ENCODE peak calls at places on chromosome 15, in five cellular contexts. One of them, this sample, is unnamed.

GRCh38 chr15:23578521-23579150 is 13.2 kb downstream of the MKRN3 start:
- DNase-seq in body of pancreas: no peak
- DNase-seq in AG04450: no peak
- DNase-seq in lung: no peak
- DNase-seq in endothelial cell of umbilical vein: no peak
- DNase-seq in this sample: no peak

GRCh38 chr15:66634540-66634939 is 67.5 kb upstream of the SMAD6 start:
- DNase-seq in endothelial cell of umbilical vein: no peak
- DNase-seq in AG04450: no peak
- DNase-seq in body of pancreas: no peak
- DNase-seq in lung: no peak
- DNase-seq in this sample: no peak

GRCh38 chr15:80572337-80572736 is 122.8 kb upstream of the ABHD17C start:
- DNase-seq in body of pancreas: no peak
- DNase-seq in lung: no peak
- DNase-seq in endothelial cell of umbilical vein: no peak
- DNase-seq in AG04450: no peak
- DNase-seq in this sample: no peak

GRCh38 chr15:44286814-44287555 is 1.5 kb upstream of the GOLM2 start:
- DNase-seq in endothelial cell of umbilical vein: peak
- DNase-seq in body of pancreas: no peak
- DNase-seq in lung: no peak
- DNase-seq in AG04450: no peak
- DNase-seq in this sample: no peak

GRCh38 chr15:75063338-75063737 is 39.9 kb downstream of the PPCDC start:
- DNase-seq in endothelial cell of umbilical vein: no peak
- DNase-seq in lung: no peak
- DNase-seq in AG04450: no peak
- DNase-seq in body of pancreas: no peak
- DNase-seq in this sample: no peak

GRCh38 chr15:43552261-43552660 is 34.9 kb downstream of the MAP1A start:
- DNase-seq in lung: no peak
- DNase-seq in body of pancreas: no peak
- DNase-seq in AG04450: no peak
- DNase-seq in endothelial cell of umbilical vein: no peak
- DNase-seq in this sample: no peak

GRCh38 chr15:58269455-58270414 is 131.6 kb downstream of the AQP9 start:
- DNase-seq in body of pancreas: peak
- DNase-seq in endothelial cell of umbilical vein: peak
- DNase-seq in AG04450: peak
- DNase-seq in lung: no peak
- DNase-seq in this sample: peak

GRCh38 chr15:39427705-39428104 is 153.2 kb upstream of the THBS1 start:
- DNase-seq in endothelial cell of umbilical vein: no peak
- DNase-seq in body of pancreas: no peak
- DNase-seq in AG04450: no peak
- DNase-seq in lung: no peak
- DNase-seq in this sample: no peak

GRCh38 chr15:80459380-80459779 is 55.2 kb downstream of the ARNT2 start:
- DNase-seq in AG04450: no peak
- DNase-seq in endothelial cell of umbilical vein: no peak
- DNase-seq in body of pancreas: no peak
- DNase-seq in lung: no peak
- DNase-seq in this sample: no peak

GRCh38 chr15:59456114-59456513 is 18.1 kb downstream of the FAM81A start:
- DNase-seq in AG04450: no peak
- DNase-seq in body of pancreas: peak
- DNase-seq in lung: peak
- DNase-seq in endothelial cell of umbilical vein: no peak
- DNase-seq in this sample: no peak

GRCh38 chr15:37536967-37537624 is 397.3 kb upstream of the TMCO5A start:
- DNase-seq in endothelial cell of umbilical vein: no peak
- DNase-seq in lung: no peak
- DNase-seq in AG04450: no peak
- DNase-seq in body of pancreas: no peak
- DNase-seq in this sample: no peak

GRCh38 chr15:63920504-63921178 is 86.9 kb upstream of the HERC1 start:
- DNase-seq in lung: no peak
- DNase-seq in AG04450: no peak
- DNase-seq in body of pancreas: no peak
- DNase-seq in endothelial cell of umbilical vein: no peak
- DNase-seq in this sample: no peak

GRCh38 chr15:68930268-68931022 is at the start of gene SPESP1:
- DNase-seq in body of pancreas: peak
- DNase-seq in endothelial cell of umbilical vein: peak
- DNase-seq in AG04450: peak
- DNase-seq in lung: no peak
- DNase-seq in this sample: no peak
- H3K4me3 ChIP-seq in body of pancreas: no peak
- H3K4me3 ChIP-seq in endothelial cell of umbilical vein: peak
- H3K4me3 ChIP-seq in AG04450: peak
- H3K4me3 ChIP-seq in lung: peak
- H3K4me3 ChIP-seq in this sample: no peak

DNA sequence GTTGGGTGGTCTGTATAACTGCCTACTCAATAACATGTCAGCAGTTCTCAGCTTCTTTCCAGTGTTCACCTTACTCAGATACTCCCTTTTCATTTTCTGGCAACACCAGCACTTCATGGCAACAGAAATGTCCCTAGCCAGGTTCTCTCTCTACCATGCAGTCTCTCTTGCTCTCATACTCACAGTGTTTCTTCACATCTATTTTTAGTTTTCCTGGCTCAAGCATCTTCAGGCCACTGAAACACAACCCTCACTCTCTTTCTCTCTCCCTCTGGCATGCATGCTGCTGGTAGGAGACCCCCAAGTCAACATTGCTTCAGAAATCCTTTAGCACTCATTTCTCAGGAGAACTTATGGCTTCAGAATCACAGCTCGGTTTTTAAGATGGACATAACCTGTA is at the start of gene CAPN3:
- DNase-seq in AG04450: no peak
- DNase-seq in endothelial cell of umbilical vein: no peak
- DNase-seq in body of pancreas: no peak
- DNase-seq in lung: no peak
- DNase-seq in this sample: no peak
- H3K4me3 ChIP-seq in AG04450: no peak
- H3K4me3 ChIP-seq in endothelial cell of umbilical vein: no peak
- H3K4me3 ChIP-seq in body of pancreas: no peak
- H3K4me3 ChIP-seq in lung: no peak
- H3K4me3 ChIP-seq in this sample: no peak

GRCh38 chr15:92654662-92655061 is 913 bp downstream of the FAM174B start:
- DNase-seq in endothelial cell of umbilical vein: peak
- DNase-seq in lung: no peak
- DNase-seq in AG04450: no peak
- DNase-seq in body of pancreas: no peak
- DNase-seq in this sample: no peak
- H3K4me3 ChIP-seq in endothelial cell of umbilical vein: peak
- H3K4me3 ChIP-seq in lung: no peak
- H3K4me3 ChIP-seq in AG04450: peak
- H3K4me3 ChIP-seq in body of pancreas: peak
- H3K4me3 ChIP-seq in this sample: peak

GRCh38 chr15:90660195-90660995 is 56.8 kb upstream of the BLM start:
- DNase-seq in AG04450: peak
- DNase-seq in body of pancreas: peak
- DNase-seq in endothelial cell of umbilical vein: no peak
- DNase-seq in lung: peak
- DNase-seq in this sample: peak
- H3K4me3 ChIP-seq in AG04450: no peak
- H3K4me3 ChIP-seq in body of pancreas: no peak
- H3K4me3 ChIP-seq in endothelial cell of umbilical vein: no peak
- H3K4me3 ChIP-seq in lung: no peak
- H3K4me3 ChIP-seq in this sample: no peak

This sample was measured in MG63.